ENCODE peak calls at places on chromosomes 4 and X, in six cellular contexts. One of them, this sample, is unnamed.

GRCh38 chr4:174358823-174359222 is 75.1 kb downstream of the CEP44 start:
- DNase-seq in WTC11: no peak
- DNase-seq in LoVo: no peak
- DNase-seq in activated T-cell treated with anti-CD3 and anti-CD28 coated beads, Interleukin-2, amount 50 U/mL, for 72 hours: peak
- DNase-seq in pons: no peak
- DNase-seq in midbrain: no peak
- DNase-seq in this sample: peak

GRCh38 chr4:48241731-48242130 is 27.9 kb downstream of the TEC start:
- DNase-seq in pons: no peak
- DNase-seq in WTC11: no peak
- DNase-seq in LoVo: no peak
- DNase-seq in midbrain: no peak
- DNase-seq in activated T-cell treated with anti-CD3 and anti-CD28 coated beads, Interleukin-2, amount 50 U/mL, for 72 hours: no peak
- DNase-seq in this sample: no peak

GRCh38 chr4:103306870-103307345 is 108.8 kb upstream of the CENPE start:
- DNase-seq in midbrain: peak
- DNase-seq in WTC11: no peak
- DNase-seq in LoVo: no peak
- DNase-seq in activated T-cell treated with anti-CD3 and anti-CD28 coated beads, Interleukin-2, amount 50 U/mL, for 72 hours: no peak
- DNase-seq in pons: peak
- DNase-seq in this sample: peak

GRCh38 chrX:20060961-20061868 is 55.5 kb downstream of the MAP7D2 start:
- DNase-seq in LoVo: no peak
- DNase-seq in WTC11: no peak
- DNase-seq in pons: no peak
- DNase-seq in midbrain: no peak
- DNase-seq in activated T-cell treated with anti-CD3 and anti-CD28 coated beads, Interleukin-2, amount 50 U/mL, for 72 hours: no peak
- DNase-seq in this sample: no peak

GRCh38 chr4:107265859-107266258 is 229.7 kb upstream of the DKK2 start:
- DNase-seq in activated T-cell treated with anti-CD3 and anti-CD28 coated beads, Interleukin-2, amount 50 U/mL, for 72 hours: no peak
- DNase-seq in WTC11: no peak
- DNase-seq in midbrain: no peak
- DNase-seq in LoVo: no peak
- DNase-seq in pons: no peak
- DNase-seq in this sample: no peak

GRCh38 chr4:24067781-24068193 is 177.9 kb upstream of the PPARGC1A start:
- DNase-seq in activated T-cell treated with anti-CD3 and anti-CD28 coated beads, Interleukin-2, amount 50 U/mL, for 72 hours: no peak
- DNase-seq in WTC11: no peak
- DNase-seq in midbrain: no peak
- DNase-seq in LoVo: no peak
- DNase-seq in pons: peak
- DNase-seq in this sample: peak

GRCh38 chr4:40301592-40301991 is 33.5 kb upstream of the CHRNA9 start:
- DNase-seq in WTC11: no peak
- DNase-seq in LoVo: no peak
- DNase-seq in midbrain: no peak
- DNase-seq in activated T-cell treated with anti-CD3 and anti-CD28 coated beads, Interleukin-2, amount 50 U/mL, for 72 hours: peak
- DNase-seq in pons: no peak
- DNase-seq in this sample: no peak

GRCh38 chr4:183375156-183375555 is 52.9 kb upstream of the CLDN24 start:
- DNase-seq in midbrain: no peak
- DNase-seq in LoVo: no peak
- DNase-seq in activated T-cell treated with anti-CD3 and anti-CD28 coated beads, Interleukin-2, amount 50 U/mL, for 72 hours: no peak
- DNase-seq in pons: no peak
- DNase-seq in WTC11: no peak
- DNase-seq in this sample: no peak

GRCh38 chr4:185127021-185127925 is 15.8 kb upstream of the SLC25A4 start:
- DNase-seq in activated T-cell treated with anti-CD3 and anti-CD28 coated beads, Interleukin-2, amount 50 U/mL, for 72 hours: no peak
- DNase-seq in LoVo: no peak
- DNase-seq in midbrain: no peak
- DNase-seq in pons: no peak
- DNase-seq in WTC11: peak
- DNase-seq in this sample: peak

GRCh38 chrX:50691820-50692219 is 122.2 kb downstream of the SHROOM4 start:
- DNase-seq in WTC11: no peak
- DNase-seq in LoVo: peak
- DNase-seq in pons: peak
- DNase-seq in activated T-cell treated with anti-CD3 and anti-CD28 coated beads, Interleukin-2, amount 50 U/mL, for 72 hours: peak
- DNase-seq in midbrain: peak
- DNase-seq in this sample: peak

GRCh38 chr4:120870279-120870673 is 52.2 kb downstream of the PRDM5 start:
- DNase-seq in midbrain: no peak
- DNase-seq in activated T-cell treated with anti-CD3 and anti-CD28 coated beads, Interleukin-2, amount 50 U/mL, for 72 hours: peak
- DNase-seq in pons: no peak
- DNase-seq in WTC11: peak
- DNase-seq in LoVo: no peak
- DNase-seq in this sample: no peak

GRCh38 chr4:5158391-5158770 is 107.1 kb downstream of the STK32B start:
- DNase-seq in WTC11: no peak
- DNase-seq in pons: no peak
- DNase-seq in activated T-cell treated with anti-CD3 and anti-CD28 coated beads, Interleukin-2, amount 50 U/mL, for 72 hours: no peak
- DNase-seq in LoVo: no peak
- DNase-seq in midbrain: no peak
- DNase-seq in this sample: no peak

GRCh38 chr4:33878710-33879109 is 2365.6 kb downstream of the ARAP2 start:
- DNase-seq in pons: no peak
- DNase-seq in LoVo: no peak
- DNase-seq in WTC11: no peak
- DNase-seq in activated T-cell treated with anti-CD3 and anti-CD28 coated beads, Interleukin-2, amount 50 U/mL, for 72 hours: no peak
- DNase-seq in midbrain: no peak
- DNase-seq in this sample: no peak

GRCh38 chr4:117093581-117093980 is 8.2 kb upstream of the TRAM1L1 start:
- DNase-seq in LoVo: no peak
- DNase-seq in WTC11: no peak
- DNase-seq in midbrain: no peak
- DNase-seq in pons: no peak
- DNase-seq in activated T-cell treated with anti-CD3 and anti-CD28 coated beads, Interleukin-2, amount 50 U/mL, for 72 hours: no peak
- DNase-seq in this sample: no peak

GRCh38 chr4:155405059-155405458 is 28.3 kb upstream of the MAP9 start:
- DNase-seq in LoVo: no peak
- DNase-seq in activated T-cell treated with anti-CD3 and anti-CD28 coated beads, Interleukin-2, amount 50 U/mL, for 72 hours: no peak
- DNase-seq in midbrain: no peak
- DNase-seq in pons: no peak
- DNase-seq in WTC11: no peak
- DNase-seq in this sample: no peak

GRCh38 chrX:84729408-84729807 is 227.2 kb upstream of the HDX start:
- DNase-seq in midbrain: no peak
- DNase-seq in activated T-cell treated with anti-CD3 and anti-CD28 coated beads, Interleukin-2, amount 50 U/mL, for 72 hours: no peak
- DNase-seq in LoVo: no peak
- DNase-seq in pons: no peak
- DNase-seq in WTC11: no peak
- DNase-seq in this sample: no peak

GRCh38 chrX:13219990-13220764 is 99.7 kb downstream of the ATXN3L start:
- DNase-seq in pons: no peak
- DNase-seq in midbrain: no peak
- DNase-seq in LoVo: peak
- DNase-seq in WTC11: no peak
- DNase-seq in activated T-cell treated with anti-CD3 and anti-CD28 coated beads, Interleukin-2, amount 50 U/mL, for 72 hours: no peak
- DNase-seq in this sample: no peak

GRCh38 chr4:168408620-168409019 is 71.7 kb downstream of the DDX60L start:
- DNase-seq in activated T-cell treated with anti-CD3 and anti-CD28 coated beads, Interleukin-2, amount 50 U/mL, for 72 hours: no peak
- DNase-seq in pons: peak
- DNase-seq in WTC11: no peak
- DNase-seq in LoVo: peak
- DNase-seq in midbrain: no peak
- DNase-seq in this sample: peak

GRCh38 chr4:58809948-58810347 is 1699.8 kb upstream of the IGFBP7 start:
- DNase-seq in midbrain: no peak
- DNase-seq in WTC11: no peak
- DNase-seq in activated T-cell treated with anti-CD3 and anti-CD28 coated beads, Interleukin-2, amount 50 U/mL, for 72 hours: no peak
- DNase-seq in LoVo: no peak
- DNase-seq in pons: no peak
- DNase-seq in this sample: no peak

GRCh38 chr4:1449833-1450741 is 43.8 kb upstream of the NKX1-1 start:
- DNase-seq in LoVo: no peak
- DNase-seq in WTC11: no peak
- DNase-seq in activated T-cell treated with anti-CD3 and anti-CD28 coated beads, Interleukin-2, amount 50 U/mL, for 72 hours: no peak
- DNase-seq in midbrain: no peak
- DNase-seq in pons: no peak
- DNase-seq in this sample: no peak

GRCh38 chrX:119826399-119826959 is 26.3 kb downstream of the UPF3B start:
- DNase-seq in midbrain: no peak
- DNase-seq in LoVo: no peak
- DNase-seq in activated T-cell treated with anti-CD3 and anti-CD28 coated beads, Interleukin-2, amount 50 U/mL, for 72 hours: peak
- DNase-seq in pons: no peak
- DNase-seq in WTC11: no peak
- DNase-seq in this sample: peak

GRCh38 chr4:55635760-55636621 is at the start of gene NMU:
- DNase-seq in WTC11: peak
- DNase-seq in activated T-cell treated with anti-CD3 and anti-CD28 coated beads, Interleukin-2, amount 50 U/mL, for 72 hours: peak
- DNase-seq in midbrain: no peak
- DNase-seq in LoVo: peak
- DNase-seq in pons: no peak
- DNase-seq in this sample: peak

GRCh38 chr4:53346920-53347852 is 18.7 kb downstream of the SCFD2 start:
- DNase-seq in pons: peak
- DNase-seq in midbrain: peak
- DNase-seq in activated T-cell treated with anti-CD3 and anti-CD28 coated beads, Interleukin-2, amount 50 U/mL, for 72 hours: no peak
- DNase-seq in LoVo: no peak
- DNase-seq in WTC11: no peak
- DNase-seq in this sample: peak

GRCh38 chr4:84740071-84740470 is 157.1 kb downstream of the CDS1 start:
- DNase-seq in activated T-cell treated with anti-CD3 and anti-CD28 coated beads, Interleukin-2, amount 50 U/mL, for 72 hours: no peak
- DNase-seq in pons: no peak
- DNase-seq in LoVo: no peak
- DNase-seq in WTC11: no peak
- DNase-seq in midbrain: no peak
- DNase-seq in this sample: no peak

GRCh38 chr4:126541820-126542219 is 1090.9 kb upstream of the INTU start:
- DNase-seq in activated T-cell treated with anti-CD3 and anti-CD28 coated beads, Interleukin-2, amount 50 U/mL, for 72 hours: no peak
- DNase-seq in LoVo: no peak
- DNase-seq in pons: no peak
- DNase-seq in midbrain: no peak
- DNase-seq in WTC11: no peak
- DNase-seq in this sample: no peak

GRCh38 chr4:82469776-82470345 is 39.5 kb downstream of the ENOPH1 start:
- DNase-seq in midbrain: peak
- DNase-seq in pons: peak
- DNase-seq in WTC11: no peak
- DNase-seq in LoVo: no peak
- DNase-seq in activated T-cell treated with anti-CD3 and anti-CD28 coated beads, Interleukin-2, amount 50 U/mL, for 72 hours: no peak
- DNase-seq in this sample: peak

GRCh38 chr4:153204247-153205027 is at the start of gene TRIM2:
- DNase-seq in WTC11: peak
- DNase-seq in LoVo: peak
- DNase-seq in activated T-cell treated with anti-CD3 and anti-CD28 coated beads, Interleukin-2, amount 50 U/mL, for 72 hours: no peak
- DNase-seq in midbrain: peak
- DNase-seq in pons: peak
- DNase-seq in this sample: peak

GRCh38 chr4:61254406-61254805 is 54.3 kb downstream of the ADGRL3 start:
- DNase-seq in LoVo: no peak
- DNase-seq in pons: no peak
- DNase-seq in WTC11: no peak
- DNase-seq in activated T-cell treated with anti-CD3 and anti-CD28 coated beads, Interleukin-2, amount 50 U/mL, for 72 hours: no peak
- DNase-seq in midbrain: no peak
- DNase-seq in this sample: peak

GRCh38 chr4:1512081-1512737 is 106.0 kb upstream of the NKX1-1 start:
- DNase-seq in WTC11: no peak
- DNase-seq in pons: no peak
- DNase-seq in midbrain: no peak
- DNase-seq in activated T-cell treated with anti-CD3 and anti-CD28 coated beads, Interleukin-2, amount 50 U/mL, for 72 hours: no peak
- DNase-seq in LoVo: no peak
- DNase-seq in this sample: no peak

GRCh38 chrX:13933851-13934250 is 95.8 kb downstream of the GEMIN8 start:
- DNase-seq in WTC11: no peak
- DNase-seq in midbrain: no peak
- DNase-seq in pons: no peak
- DNase-seq in activated T-cell treated with anti-CD3 and anti-CD28 coated beads, Interleukin-2, amount 50 U/mL, for 72 hours: no peak
- DNase-seq in LoVo: no peak
- DNase-seq in this sample: no peak

GRCh38 chr4:138297743-138298405 is 55.7 kb upstream of the SLC7A11 start:
- DNase-seq in pons: no peak
- DNase-seq in midbrain: no peak
- DNase-seq in activated T-cell treated with anti-CD3 and anti-CD28 coated beads, Interleukin-2, amount 50 U/mL, for 72 hours: no peak
- DNase-seq in WTC11: no peak
- DNase-seq in LoVo: no peak
- DNase-seq in this sample: no peak

GRCh38 chr4:40423735-40424134 is 88.6 kb downstream of the CHRNA9 start:
- DNase-seq in WTC11: no peak
- DNase-seq in activated T-cell treated with anti-CD3 and anti-CD28 coated beads, Interleukin-2, amount 50 U/mL, for 72 hours: no peak
- DNase-seq in LoVo: no peak
- DNase-seq in pons: no peak
- DNase-seq in midbrain: no peak
- DNase-seq in this sample: peak

GRCh38 chr4:84381759-84382158 is 117.3 kb downstream of the NKX6-1 start:
- DNase-seq in pons: no peak
- DNase-seq in activated T-cell treated with anti-CD3 and anti-CD28 coated beads, Interleukin-2, amount 50 U/mL, for 72 hours: no peak
- DNase-seq in midbrain: no peak
- DNase-seq in LoVo: no peak
- DNase-seq in WTC11: no peak
- DNase-seq in this sample: no peak

GRCh38 chr4:147620315-147620714 is 3.1 kb downstream of the TMEM184C start:
- DNase-seq in midbrain: no peak
- DNase-seq in WTC11: no peak
- DNase-seq in pons: no peak
- DNase-seq in LoVo: no peak
- DNase-seq in activated T-cell treated with anti-CD3 and anti-CD28 coated beads, Interleukin-2, amount 50 U/mL, for 72 hours: no peak
- DNase-seq in this sample: no peak

GRCh38 chr4:137422666-137423065 is 109.6 kb downstream of the PCDH18 start:
- DNase-seq in midbrain: no peak
- DNase-seq in WTC11: no peak
- DNase-seq in LoVo: no peak
- DNase-seq in activated T-cell treated with anti-CD3 and anti-CD28 coated beads, Interleukin-2, amount 50 U/mL, for 72 hours: no peak
- DNase-seq in pons: no peak
- DNase-seq in this sample: peak

GRCh38 chr4:74173321-74173720 is 15.4 kb downstream of the MTHFD2L start:
- DNase-seq in LoVo: no peak
- DNase-seq in activated T-cell treated with anti-CD3 and anti-CD28 coated beads, Interleukin-2, amount 50 U/mL, for 72 hours: no peak
- DNase-seq in midbrain: no peak
- DNase-seq in WTC11: no peak
- DNase-seq in pons: no peak
- DNase-seq in this sample: no peak

GRCh38 chr4:184896868-184897715 is 71.3 kb upstream of the ACSL1 start:
- DNase-seq in WTC11: no peak
- DNase-seq in midbrain: no peak
- DNase-seq in activated T-cell treated with anti-CD3 and anti-CD28 coated beads, Interleukin-2, amount 50 U/mL, for 72 hours: peak
- DNase-seq in pons: peak
- DNase-seq in LoVo: no peak
- DNase-seq in this sample: no peak

GRCh38 chrX:38233891-38234807 is 13.5 kb upstream of the SRPX start:
- DNase-seq in activated T-cell treated with anti-CD3 and anti-CD28 coated beads, Interleukin-2, amount 50 U/mL, for 72 hours: no peak
- DNase-seq in pons: no peak
- DNase-seq in WTC11: no peak
- DNase-seq in midbrain: no peak
- DNase-seq in LoVo: peak
- DNase-seq in this sample: peak

GRCh38 chr4:1170805-1171305 is 1.5 kb downstream of the SPON2 start:
- DNase-seq in activated T-cell treated with anti-CD3 and anti-CD28 coated beads, Interleukin-2, amount 50 U/mL, for 72 hours: no peak
- DNase-seq in pons: no peak
- DNase-seq in WTC11: no peak
- DNase-seq in LoVo: no peak
- DNase-seq in midbrain: no peak
- DNase-seq in this sample: no peak